ENCODE peak calls at places on chromosomes 5 and 9, in four cellular contexts. One of them, this sample, is unnamed.

GRCh38 chr9:129108805-129109370 is 1.7 kb downstream of the CRAT start:
- DNase-seq in GM20000: no peak
- DNase-seq in Ammon's horn: no peak
- DNase-seq in A549: no peak
- DNase-seq in this sample: no peak

GRCh38 chr5:91941590-91941989 is 558.5 kb upstream of the ARRDC3 start:
- DNase-seq in Ammon's horn: no peak
- DNase-seq in GM20000: no peak
- DNase-seq in A549: no peak
- DNase-seq in this sample: no peak

GRCh38 chr9:113464672-113465271 is 1.2 kb downstream of the RGS3 start:
- DNase-seq in A549: no peak
- DNase-seq in GM20000: no peak
- DNase-seq in Ammon's horn: no peak
- DNase-seq in this sample: no peak

GRCh38 chr5:14872070-14872989 is 752 bp upstream of the ANKH start:
- DNase-seq in GM20000: peak
- DNase-seq in A549: peak
- DNase-seq in Ammon's horn: peak
- DNase-seq in this sample: peak

GRCh38 chr9:93820667-93821306 is 134.4 kb downstream of the BARX1 start:
- DNase-seq in GM20000: peak
- DNase-seq in Ammon's horn: no peak
- DNase-seq in A549: no peak
- DNase-seq in this sample: peak

GRCh38 chr5:15447209-15447608 is 52.8 kb upstream of the FBXL7 start:
- DNase-seq in A549: no peak
- DNase-seq in Ammon's horn: no peak
- DNase-seq in GM20000: no peak
- DNase-seq in this sample: no peak

GRCh38 chr9:28779240-28779639 is 1206.0 kb upstream of the C9orf72 start:
- DNase-seq in Ammon's horn: no peak
- DNase-seq in A549: no peak
- DNase-seq in GM20000: no peak
- DNase-seq in this sample: no peak

GRCh38 chr5:173789031-173789920 is 98.9 kb upstream of the CPEB4 start:
- DNase-seq in Ammon's horn: no peak
- DNase-seq in A549: no peak
- DNase-seq in GM20000: peak
- DNase-seq in this sample: no peak

GRCh38 chr5:113264061-113264460 is 170.7 kb downstream of the TSSK1B start:
- DNase-seq in GM20000: no peak
- DNase-seq in A549: no peak
- DNase-seq in Ammon's horn: no peak
- DNase-seq in this sample: no peak

GRCh38 chr5:173554989-173555705 is 61.3 kb downstream of the BOD1 start:
- DNase-seq in A549: no peak
- DNase-seq in Ammon's horn: peak
- DNase-seq in GM20000: no peak
- DNase-seq in this sample: no peak

GRCh38 chr9:137030528-137030927 is 1.4 kb downstream of the FUT7 start:
- DNase-seq in A549: no peak
- DNase-seq in Ammon's horn: peak
- DNase-seq in GM20000: no peak
- DNase-seq in this sample: no peak

GRCh38 chr5:124825250-124825982 is 79.0 kb upstream of the ZNF608 start:
- DNase-seq in Ammon's horn: no peak
- DNase-seq in A549: no peak
- DNase-seq in GM20000: no peak
- DNase-seq in this sample: no peak

GRCh38 chr9:19498015-19498414 is 89.2 kb downstream of the ACER2 start:
- DNase-seq in A549: no peak
- DNase-seq in GM20000: no peak
- DNase-seq in Ammon's horn: no peak
- DNase-seq in this sample: no peak

GRCh38 chr9:35910613-35911488 is 1.6 kb downstream of the SPAAR start:
- DNase-seq in Ammon's horn: no peak
- DNase-seq in GM20000: peak
- DNase-seq in A549: peak
- DNase-seq in this sample: no peak

GRCh38 chr5:173041881-173042481 is 14.2 kb upstream of the CREBRF start:
- DNase-seq in GM20000: no peak
- DNase-seq in A549: no peak
- DNase-seq in Ammon's horn: no peak
- DNase-seq in this sample: no peak

GRCh38 chr5:65190328-65191053 is 291.2 kb downstream of the ADAMTS6 start:
- DNase-seq in A549: no peak
- DNase-seq in Ammon's horn: no peak
- DNase-seq in GM20000: peak
- DNase-seq in this sample: no peak

GRCh38 chr9:115301581-115301980 is 183.6 kb upstream of the TNC start:
- DNase-seq in A549: no peak
- DNase-seq in Ammon's horn: no peak
- DNase-seq in GM20000: no peak
- DNase-seq in this sample: no peak

This sample was measured in WTC11.